ENCODE peak calls at places on chromosomes 11 and 22, in eight cellular contexts. K, N, Y, T, E, C, V and X are unnamed samples.

GRCh38 chr22:41285441-41285819 is 557 bp downstream of the RANGAP1 start:
- DNase-seq in K (peak; percentile 72), N (peak; percentile 56), Y (peak; percentile 62), T (peak; percentile 57), E (peak; percentile 80), C (peak; percentile 48), V (peak; percentile 74), X (peak; percentile 43)

GRCh38 chr22:42368379-42369249 is 63.6 kb downstream of the NFAM1 start:
- DNase-seq in K (peak; percentile 20), N (no peak), Y (no peak), T (no peak), E (no peak), C (peak; percentile 85), V (peak; percentile 57), X (peak; percentile 41)

GRCh38 chr22:35043251-35043931 is 22.6 kb upstream of the ISX start:
- DNase-seq in K (no peak), N (no peak), Y (no peak), T (no peak), E (no peak), C (no peak), V (no peak), X (no peak)

GRCh38 chr11:122764691-122765090 is 73.6 kb upstream of the CRTAM start:
- DNase-seq in K (no peak), N (no peak), Y (no peak), T (no peak), E (no peak), C (no peak), V (no peak), X (no peak)

GRCh38 chr22:32801436-32802290 is at the start of gene TIMP3:
- DNase-seq in K (no peak), N (peak; percentile 83), Y (peak; percentile 84), T (peak; percentile 50), E (peak; percentile 79), C (peak; percentile 86), V (no peak), X (no peak)

GRCh38 chr22:44359496-44360110 is 46.9 kb upstream of the SHISAL1 start:
- DNase-seq in K (no peak), N (no peak), Y (no peak), T (no peak), E (peak; percentile 2), C (no peak), V (no peak), X (no peak)

GRCh38 chr11:101848262-101848661 is 66.5 kb upstream of the CEP126 start:
- DNase-seq in K (no peak), N (no peak), Y (no peak), T (no peak), E (peak; percentile 9), C (no peak), V (no peak), X (peak; percentile 4)

GRCh38 chr11:45765836-45766235 is 39.1 kb upstream of the SLC35C1 start:
- DNase-seq in K (no peak), N (no peak), Y (no peak), T (peak; percentile 26), E (no peak), C (no peak), V (no peak), X (no peak)

GRCh38 chr11:47254381-47254780 is 3.4 kb upstream of the NR1H3 start:
- DNase-seq in K (no peak), N (peak; percentile 58), Y (no peak), T (no peak), E (no peak), C (no peak), V (no peak), X (no peak)

GRCh38 chr11:83367745-83368144 is 81.6 kb upstream of the CCDC90B start:
- DNase-seq in K (no peak), N (no peak), Y (no peak), T (no peak), E (no peak), C (peak; percentile 40), V (no peak), X (no peak)

GRCh38 chr11:120197977-120198376 is 12.9 kb upstream of the OAF start:
- DNase-seq in K (no peak), N (no peak), Y (no peak), T (no peak), E (no peak), C (no peak), V (no peak), X (no peak)

GRCh38 chr11:116312560-116313340 is 460.0 kb downstream of the BUD13 start:
- DNase-seq in K (no peak), N (peak; percentile 54), Y (no peak), T (peak; percentile 77), E (peak; percentile 95), C (no peak), V (peak; percentile 78), X (peak; percentile 54)

GRCh38 chr11:83033972-83034672 is 37.6 kb downstream of the RAB30 start:
- DNase-seq in K (no peak), N (peak; percentile 54), Y (no peak), T (peak; percentile 34), E (peak; percentile 75), C (no peak), V (peak; percentile 33), X (no peak)

GRCh38 chr11:15793032-15793996 is 563.0 kb downstream of the SOX6 start:
- DNase-seq in K (no peak), N (no peak), Y (no peak), T (no peak), E (no peak), C (no peak), V (no peak), X (no peak)

GRCh38 chr11:22922672-22923071 is 62.4 kb upstream of the CCDC179 start:
- DNase-seq in K (no peak), N (no peak), Y (no peak), T (no peak), E (no peak), C (no peak), V (no peak), X (peak; percentile 71)

GRCh38 chr11:126917531-126918204 is 82.9 kb downstream of the KIRREL3 start:
- DNase-seq in K (no peak), N (no peak), Y (no peak), T (no peak), E (no peak), C (peak; percentile 16), V (no peak), X (no peak)

GRCh38 chr22:44137415-44137814 is 43.3 kb upstream of the PARVG start:
- DNase-seq in K (no peak), N (no peak), Y (no peak), T (no peak), E (no peak), C (no peak), V (no peak), X (no peak)

GRCh38 chr11:118434553-118435232 is 1.6 kb upstream of the KMT2A start:
- DNase-seq in K (peak; percentile 44), N (peak; percentile 15), Y (peak; percentile 26), T (peak; percentile 30), E (peak; percentile 64), C (peak; percentile 74), V (peak; percentile 63), X (peak; percentile 54)

GRCh38 chr11:70535191-70535971 is 137.1 kb downstream of the CTTN start:
- DNase-seq in K (no peak), N (no peak), Y (no peak), T (no peak), E (no peak), C (peak; percentile 15), V (no peak), X (no peak)

GRCh38 chr11:70826541-70826943 is 425.8 kb downstream of the SHANK2 start:
- DNase-seq in K (no peak), N (no peak), Y (peak; percentile 16), T (peak; percentile 14), E (peak; percentile 25), C (peak; percentile 57), V (peak; percentile 88), X (no peak)

GRCh38 chr11:78806214-78807004 is 231.7 kb upstream of the NARS2 start:
- DNase-seq in K (no peak), N (no peak), Y (no peak), T (no peak), E (no peak), C (no peak), V (no peak), X (no peak)

GRCh38 chr11:46176421-46176820 is 55.2 kb upstream of the PHF21A start:
- DNase-seq in K (no peak), N (no peak), Y (no peak), T (no peak), E (no peak), C (no peak), V (no peak), X (no peak)

GRCh38 chr11:95767498-95767897 is 22.1 kb downstream of the FAM76B start:
- DNase-seq in K (no peak), N (no peak), Y (no peak), T (no peak), E (no peak), C (no peak), V (no peak), X (no peak)

GRCh38 chr11:124693142-124693541 is 19.4 kb downstream of the SPA17 start:
- DNase-seq in K (no peak), N (no peak), Y (no peak), T (no peak), E (no peak), C (no peak), V (no peak), X (no peak)